ENCODE peak calls at places on chromosomes 7 and 10, in six cellular contexts. C is kidney epithelial cell; M is epithelial cell of esophagus; G is HepG2; T is CD4-positive, alpha-beta T cell; A is progenitor cell of endocrine pancreas. F is an unnamed sample.

GRCh38 chr10:71429929-71430328 is 33.2 kb downstream of the CDH23 start:
- DNase-seq in M (no peak), T (no peak), C (no peak), A (no peak), G (no peak), F (no peak)

GRCh38 chr10:66752714-66753113 is 173.1 kb upstream of the LRRTM3 start:
- DNase-seq in G (no peak), A (no peak), C (no peak), T (no peak), M (peak), F (no peak)

GRCh38 chr10:24762966-24763623 is 39.4 kb upstream of the ARHGAP21 start:
- DNase-seq in A (no peak), C (no peak), M (no peak), T (no peak), G (peak), F (no peak)

GRCh38 chr7:2637066-2637471 is 5.3 kb downstream of the TTYH3 start:
- DNase-seq in G (no peak), M (no peak), T (no peak), A (no peak), C (no peak), F (no peak)

GRCh38 chr7:108442039-108442568 is 14.1 kb downstream of the NRCAM start:
- DNase-seq in M (peak), A (no peak), C (peak), T (no peak), G (no peak), F (no peak)

GRCh38 chr7:87452279-87452678 is 23.2 kb downstream of the ABCB4 start:
- DNase-seq in M (no peak), G (no peak), A (no peak), C (no peak), T (no peak), F (no peak)

GRCh38 chr10:93566435-93567276 is at the start of gene FFAR4:
- DNase-seq in M (no peak), C (no peak), T (no peak), A (no peak), G (no peak), F (no peak)

GRCh38 chr7:1234794-1235500 is 2.3 kb downstream of the UNCX start:
- DNase-seq in T (no peak), G (no peak), C (no peak), M (no peak), A (no peak), F (no peak)

GRCh38 chr7:20323587-20323986 is 7.1 kb upstream of the ITGB8 start:
- DNase-seq in T (no peak), M (no peak), G (no peak), A (no peak), C (no peak), F (no peak)

GRCh38 chr10:69958232-69958902 is 94.3 kb upstream of the MACROH2A2 start:
- DNase-seq in A (no peak), G (peak), T (no peak), M (peak), C (peak), F (peak)

GRCh38 chr10:77582710-77583115 is 54.9 kb downstream of the KCNMA1 start:
- DNase-seq in G (no peak), C (peak), T (no peak), M (peak), A (no peak), F (no peak)

DNA sequence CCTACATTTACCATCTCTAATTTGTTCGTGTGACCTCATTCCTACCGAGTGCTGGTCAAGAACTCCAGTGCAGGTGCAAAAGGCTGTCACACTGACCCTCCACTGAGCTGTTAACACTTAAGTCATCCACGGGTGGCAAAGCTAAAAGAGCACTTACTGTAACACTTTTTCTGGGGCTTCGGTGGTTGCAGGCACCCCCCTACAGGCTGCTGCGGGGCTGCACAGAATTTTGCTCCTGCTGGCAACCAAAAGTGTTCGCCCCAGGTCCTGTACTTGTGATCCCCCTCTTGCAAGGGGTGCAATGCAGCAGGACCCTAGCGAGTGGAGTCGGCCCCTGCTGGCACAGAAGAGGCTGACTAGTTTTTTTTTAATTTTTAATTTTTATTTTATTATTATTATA is 298.9 kb upstream of the CNTNAP2 start:
- DNase-seq in C (no peak), G (no peak), A (no peak), T (no peak), M (no peak), F (no peak)
- TF ChIP-seq CTCF in C (no peak), G (no peak), A (no peak), T (no peak), M (no peak), F (no peak)

DNA sequence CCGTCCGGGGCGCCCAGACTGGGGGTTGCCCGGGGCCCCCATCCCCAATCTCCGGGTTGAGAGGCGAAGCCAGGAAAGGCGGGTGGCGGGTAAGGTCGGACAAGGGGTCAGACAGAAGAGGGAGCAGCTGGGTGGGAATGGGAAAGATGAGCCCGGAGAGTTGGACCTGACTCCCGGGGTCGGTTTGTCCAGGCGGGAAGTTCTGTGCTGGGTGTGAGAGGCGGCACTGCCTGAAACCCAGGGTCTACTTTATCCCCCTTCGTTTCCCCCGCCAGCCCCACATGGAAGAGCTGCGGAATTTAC is 675 bp downstream of the SLC4A2 start:
- DNase-seq in T (no peak), G (no peak), M (no peak), C (no peak), A (no peak), F (no peak)
- TF ChIP-seq CTCF in T (no peak), G (no peak), M (no peak), C (no peak), A (peak), F (peak)

DNA sequence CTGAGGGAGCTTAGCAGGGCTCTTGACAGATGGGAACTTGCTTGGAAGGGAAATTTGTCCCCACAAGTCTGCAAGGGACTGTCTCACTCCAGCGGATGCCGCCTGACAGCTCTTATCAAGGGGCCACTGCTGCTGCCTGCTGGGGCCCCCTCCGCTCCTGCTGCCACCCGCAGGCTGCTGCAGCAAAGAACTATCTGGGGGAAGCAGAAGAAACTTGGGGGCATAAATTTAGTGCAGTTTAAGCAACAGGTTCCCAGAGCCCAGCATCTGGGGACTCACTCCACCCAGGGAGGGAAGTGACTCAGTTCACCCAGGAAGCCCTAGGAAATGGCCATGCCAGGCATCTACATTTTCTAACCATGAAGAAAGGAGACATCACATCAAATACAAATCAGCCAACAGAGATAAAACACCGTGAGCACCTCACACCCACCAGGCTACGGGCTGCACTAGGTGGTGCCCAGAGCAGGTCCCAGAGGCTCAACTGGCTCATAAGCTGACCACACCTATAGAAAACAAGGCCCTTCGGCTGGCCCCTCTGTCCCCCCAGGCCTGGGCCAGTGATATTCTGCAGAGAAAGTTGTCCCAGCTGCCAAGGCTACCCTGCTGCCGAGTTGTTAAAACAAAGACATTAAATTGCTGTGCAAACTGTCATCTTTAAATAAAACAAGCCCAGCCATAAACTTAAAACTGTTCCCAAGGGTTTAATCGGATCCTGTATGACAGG is 3.7 kb downstream of the RGS10 start:
- DNase-seq in A (no peak), M (peak), T (peak), C (no peak), G (no peak), F (no peak)
- TF ChIP-seq CTCF in A (no peak), M (no peak), T (peak), C (no peak), G (peak), F (no peak)

DNA sequence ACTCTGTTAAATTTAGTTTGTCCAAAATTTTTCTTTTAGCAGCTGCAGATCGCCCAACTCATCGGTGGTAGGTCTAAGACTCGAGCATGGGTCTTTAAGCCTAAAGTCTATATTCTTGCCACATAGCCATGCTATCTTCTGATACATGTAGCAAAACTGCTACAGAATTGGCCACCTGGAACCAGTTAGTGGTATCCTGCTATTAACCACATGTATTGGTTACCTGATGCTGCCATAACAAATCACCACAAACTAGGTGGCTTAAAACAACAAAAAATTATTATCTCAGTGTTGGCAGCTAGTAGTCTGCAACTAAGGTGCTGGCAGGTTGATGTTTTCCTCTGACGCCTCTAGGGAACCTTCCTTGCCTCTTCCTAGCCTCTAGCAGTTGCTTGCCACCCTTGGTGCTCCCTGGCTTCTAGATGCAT is 96.7 kb upstream of the PIK3CG start:
- DNase-seq in C (no peak), G (no peak), M (no peak), A (no peak), T (no peak), F (no peak)
- TF ChIP-seq CTCF in C (no peak), G (no peak), M (no peak), A (no peak), T (no peak), F (no peak)

GRCh38 chr7:54678763-54679396 is 80.1 kb downstream of the SEC61G start:
- DNase-seq in T (no peak), G (no peak), A (no peak), C (no peak), M (peak), F (no peak)
- TF ChIP-seq CTCF in T (no peak), G (peak), A (no peak), C (no peak), M (peak), F (no peak)

DNA sequence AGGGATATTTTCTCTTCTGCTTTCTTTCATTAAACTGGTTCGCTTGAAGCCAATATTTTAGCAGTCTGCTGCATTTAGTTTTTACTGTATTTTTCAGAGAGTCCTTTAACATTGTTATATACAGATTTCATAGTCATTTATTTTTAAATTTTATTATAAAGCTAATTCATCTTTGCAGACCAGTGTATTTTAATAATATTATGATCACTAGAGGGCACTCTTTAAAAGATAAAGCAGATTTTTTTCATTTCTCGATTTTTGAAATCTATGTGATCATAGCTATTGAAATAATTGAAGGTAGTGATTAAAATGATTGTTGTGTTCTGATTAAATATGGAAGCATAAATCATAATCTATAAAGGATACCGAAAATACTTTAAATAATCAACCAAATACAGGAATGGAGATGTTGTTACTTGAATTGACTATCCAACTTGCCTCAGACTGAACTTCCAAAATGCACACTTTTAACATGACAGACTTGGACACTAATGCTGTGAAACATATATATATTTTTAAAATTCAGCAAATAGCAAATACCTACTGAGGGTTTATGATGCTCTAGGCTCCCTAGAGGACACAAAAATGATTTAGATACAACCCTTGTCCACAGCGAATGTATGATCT is 35.2 kb downstream of the ST7 start:
- DNase-seq in G (no peak), C (no peak), A (no peak), M (no peak), T (no peak), F (no peak)
- TF ChIP-seq CTCF in G (no peak), C (peak), A (peak), M (no peak), T (peak), F (peak)

GRCh38 chr10:110446954-110447608 is 50.6 kb upstream of the DUSP5 start:
- DNase-seq in C (no peak), A (no peak), T (no peak), G (no peak), M (peak), F (no peak)
- TF ChIP-seq CTCF in C (no peak), A (no peak), T (no peak), G (no peak), M (no peak), F (no peak)

F was measured in mesothelial cell of epicardium.